ENCODE peak calls at places on chromosomes 3 and 15, in five cellular contexts. N is fibroblast of pulmonary artery, M is brain microvascular endothelial cell, Y is mucosa of descending colon, J is mammary epithelial cell. I is an unnamed sample.

GRCh38 chr3:51896607-51897305 is 6.4 kb downstream of the IQCF1 start:
- DNase-seq in M (no peak), N (no peak), J (no peak), Y (no peak), I (no peak)

GRCh38 chr3:114179575-114179974 is 723 bp upstream of the DRD3 start:
- DNase-seq in J (peak), N (peak), Y (no peak), M (peak), I (no peak)

GRCh38 chr3:189712906-189713483 is 81.8 kb downstream of the TP63 start:
- DNase-seq in Y (no peak), N (no peak), J (no peak), M (no peak), I (no peak)

GRCh38 chr3:121719423-121719822 is 30.1 kb downstream of the GOLGB1 start:
- DNase-seq in Y (no peak), J (no peak), N (no peak), M (no peak), I (no peak)

GRCh38 chr15:63698731-63699130 is 101.5 kb downstream of the FBXL22 start:
- DNase-seq in M (no peak), Y (no peak), J (no peak), N (peak), I (no peak)

GRCh38 chr3:179451335-179452165 is at the start of gene GNB4:
- DNase-seq in M (peak), J (peak), N (peak), Y (peak), I (peak)

GRCh38 chr3:105845488-105845887 is 23.3 kb downstream of the CBLB start:
- DNase-seq in J (peak), Y (no peak), M (no peak), N (no peak), I (no peak)

GRCh38 chr15:100759698-100760356 is 119.8 kb upstream of the ALDH1A3 start:
- DNase-seq in Y (peak), M (peak), J (peak), N (peak), I (peak)

GRCh38 chr3:42491876-42492507 is 10.5 kb upstream of the VIPR1 start:
- DNase-seq in J (no peak), Y (no peak), N (no peak), M (no peak), I (peak)

GRCh38 chr3:108242776-108243175 is 20.6 kb upstream of the IFT57 start:
- DNase-seq in N (no peak), J (no peak), Y (no peak), M (no peak), I (no peak)

GRCh38 chr15:54280726-54281125 is 302.5 kb downstream of the UNC13C start:
- DNase-seq in Y (no peak), J (no peak), M (no peak), N (no peak), I (no peak)

GRCh38 chr15:90214553-90215205 is 13.5 kb downstream of the SEMA4B start:
- DNase-seq in M (no peak), J (no peak), N (no peak), Y (no peak), I (no peak)

GRCh38 chr3:14889943-14890342 is 57.4 kb upstream of the NR2C2 start:
- DNase-seq in Y (no peak), N (no peak), M (no peak), J (no peak), I (no peak)

GRCh38 chr15:80966431-80967197 is 23.0 kb downstream of the MESD start:
- DNase-seq in M (no peak), J (no peak), Y (no peak), N (no peak), I (peak)

GRCh38 chr3:48689384-48689783 is 3.7 kb upstream of the NCKIPSD start:
- DNase-seq in Y (no peak), J (no peak), N (no peak), M (no peak), I (no peak)

GRCh38 chr3:68666409-68667193 is 265.7 kb downstream of the TAFA4 start:
- DNase-seq in M (no peak), Y (no peak), J (peak), N (no peak), I (no peak)

GRCh38 chr15:35118987-35119386 is 33.9 kb upstream of the NANOGP8 start:
- DNase-seq in M (no peak), Y (no peak), J (no peak), N (no peak), I (no peak)
- TF ChIP-seq CTCF in M (no peak), Y (no peak), J (no peak), N (no peak), I (no peak)

GRCh38 chr15:43793647-43794046 is 1.5 kb downstream of the SERF2 start:
- DNase-seq in Y (no peak), J (no peak), M (no peak), N (no peak), I (no peak)

GRCh38 chr15:43795197-43795596 is 3.1 kb downstream of the SERF2 start:
- DNase-seq in Y (no peak), M (no peak), J (no peak), N (no peak), I (no peak)

GRCh38 chr15:43792761-43793493 is 807 bp downstream of the SERF2 start:
- DNase-seq in M (no peak), Y (peak), J (peak), N (peak), I (no peak)

GRCh38 chr15:43795997-43796396 is 3.9 kb downstream of the SERF2 start:
- DNase-seq in Y (no peak), M (no peak), J (no peak), N (no peak), I (no peak)

DNA sequence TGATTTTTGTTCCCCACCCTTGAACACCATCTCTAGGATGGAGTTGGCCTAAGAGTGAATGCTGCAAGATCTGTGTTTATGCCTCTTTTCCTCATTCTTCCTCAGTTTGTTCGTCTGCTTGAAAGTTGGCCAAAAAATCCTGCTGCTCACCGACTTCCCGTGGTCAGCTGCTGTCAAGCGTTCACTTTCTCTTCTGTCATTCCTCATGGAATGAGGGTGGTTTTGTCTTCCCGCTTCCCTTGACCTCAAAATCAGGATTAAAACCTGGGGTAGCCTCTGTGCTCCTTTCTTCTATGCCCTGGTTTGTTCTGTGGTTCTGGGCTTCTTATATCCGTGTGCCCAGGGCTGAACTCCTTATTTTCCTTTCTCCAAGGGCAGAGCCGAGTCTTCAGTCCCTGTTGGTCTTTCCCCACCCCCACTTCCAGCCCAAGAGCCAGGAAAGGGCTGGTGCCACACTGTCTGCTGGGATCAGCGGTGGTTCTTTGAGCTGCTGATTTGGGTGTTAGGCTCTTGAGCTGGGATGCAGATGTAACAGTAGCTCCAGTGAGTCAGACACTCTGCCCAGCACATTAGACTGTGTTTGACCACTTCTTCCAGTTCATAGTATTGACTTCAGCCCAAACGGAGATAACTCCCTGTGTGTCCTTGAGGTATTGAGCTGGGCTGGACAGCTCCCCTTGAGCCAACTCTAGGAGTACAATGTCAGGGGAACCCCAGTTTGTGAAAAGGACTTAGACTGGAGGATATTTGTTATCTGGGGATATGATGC is 2.3 kb downstream of the SERF2 start:
- DNase-seq in J (no peak), N (peak), M (peak), Y (no peak), I (no peak)
- H3K4me3 ChIP-seq in J (no peak), N (no peak), M (peak), Y (no peak), I (peak)

GRCh38 chr3:137948400-137949072 is 61.4 kb upstream of the CLDN18 start:
- DNase-seq in J (no peak), N (no peak), Y (no peak), M (no peak), I (no peak)

GRCh38 chr3:137947120-137947519 is 62.8 kb upstream of the CLDN18 start:
- DNase-seq in Y (no peak), N (no peak), M (no peak), J (no peak), I (no peak)

GRCh38 chr3:137944593-137944992 is 65.4 kb upstream of the CLDN18 start:
- DNase-seq in J (no peak), Y (peak), M (no peak), N (no peak), I (no peak)

DNA sequence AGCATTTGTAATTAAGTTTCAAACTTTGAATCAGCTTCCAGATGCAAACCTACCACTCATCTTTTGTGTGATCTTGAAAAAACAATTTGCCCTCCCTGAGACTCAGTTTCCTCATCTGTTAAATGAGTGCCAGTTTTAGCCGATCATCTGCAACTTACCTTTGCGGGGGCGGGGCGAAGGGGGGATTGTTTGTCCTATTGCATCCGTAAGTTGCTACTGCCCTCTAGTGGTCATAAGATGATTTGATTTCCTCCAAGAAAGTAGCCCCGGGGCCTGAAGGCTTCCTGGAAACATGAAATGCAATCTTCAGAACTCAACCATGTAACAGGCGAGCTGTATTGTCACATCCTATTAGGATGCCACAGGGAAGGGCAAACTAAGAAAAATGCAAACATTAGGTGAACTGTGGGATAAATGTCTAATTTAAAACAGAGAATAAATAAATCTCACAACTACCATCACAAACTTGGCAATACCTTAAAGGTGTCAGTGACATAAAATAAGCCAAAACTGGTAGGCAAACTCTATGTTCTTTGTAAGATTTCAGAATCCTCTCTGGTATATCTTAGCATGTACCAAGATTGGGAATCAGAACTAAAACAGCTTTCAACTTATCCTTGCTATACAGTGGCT is 63.5 kb upstream of the CLDN18 start:
- DNase-seq in Y (peak), M (peak), N (peak), J (peak), I (no peak)
- TF ChIP-seq CTCF in Y (peak), M (peak), N (peak), J (peak), I (peak)

GRCh38 chr15:72155021-72155621 is 36.9 kb downstream of the SENP8 start:
- DNase-seq in M (no peak), J (peak), N (peak), Y (peak), I (no peak)
- H3K4me3 ChIP-seq in M (peak), J (peak), N (peak), Y (peak), I (peak)

DNA sequence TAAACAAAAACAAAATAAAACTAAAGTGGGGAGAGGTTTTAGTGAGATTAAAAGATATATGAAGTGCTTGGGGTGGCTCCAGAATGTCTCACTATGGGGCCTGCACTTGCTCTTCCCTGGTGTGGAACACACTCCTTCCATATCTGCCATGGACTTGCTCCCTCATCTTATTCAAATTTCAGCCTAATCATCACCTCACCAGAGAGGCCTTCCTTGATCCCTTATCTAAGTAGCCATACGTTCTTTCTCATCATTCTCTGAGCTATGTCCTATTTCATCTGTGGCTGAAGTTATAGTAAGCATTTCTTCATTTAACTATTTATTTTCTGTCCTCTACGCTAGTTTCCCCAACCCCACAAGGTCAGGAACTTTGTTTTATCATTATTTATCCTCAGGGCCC is 511.7 kb downstream of the NTRK3 start:
- DNase-seq in M (no peak), N (no peak), J (no peak), Y (no peak), I (no peak)
- TF ChIP-seq CTCF in M (no peak), N (no peak), J (no peak), Y (no peak), I (no peak)

DNA sequence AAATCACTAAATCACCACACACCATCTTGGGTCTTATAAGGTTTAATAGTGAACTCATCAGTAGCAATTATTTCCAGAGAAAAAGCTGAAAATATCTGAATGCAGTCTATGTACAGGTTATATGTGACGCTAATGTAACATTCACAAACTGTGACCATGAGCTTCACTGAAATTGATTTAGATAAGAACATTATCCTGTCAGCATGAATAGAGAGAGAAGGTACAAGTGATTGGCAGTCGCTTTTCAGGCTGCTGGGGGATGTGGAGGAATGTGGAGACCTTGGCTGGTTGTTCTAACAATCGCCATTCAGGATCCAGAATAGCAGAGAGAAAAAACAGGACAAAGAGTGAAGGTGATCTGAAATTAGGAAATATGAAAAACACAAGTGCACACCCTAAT is 98.1 kb downstream of the CADPS start:
- DNase-seq in J (no peak), Y (no peak), N (no peak), M (no peak), I (no peak)
- H3K4me3 ChIP-seq in J (no peak), Y (no peak), N (no peak), M (no peak), I (no peak)

GRCh38 chr3:119894195-119894594 is 112.3 kb downstream of the NR1I2 start:
- DNase-seq in N (no peak), Y (no peak), J (no peak), M (no peak), I (no peak)
- TF ChIP-seq CTCF in N (no peak), Y (no peak), J (no peak), M (no peak), I (no peak)